ENCODE peak calls at places on chromosomes 12 and 14, in six cellular contexts. X, I, A, M, O and R are unnamed samples.
A peak's percentile ranks its signal among the peaks of the same experiment; 100 is the strongest.

GRCh38 chr12:3732901-3733300 is 20.0 kb downstream of the CRACR2A start:
- DNase-seq in X (no peak), I (no peak), A (no peak), M (no peak), O (no peak), R (no peak)

GRCh38 chr14:31913370-31913769 is 163.7 kb upstream of the ARHGAP5 start:
- DNase-seq in X (no peak), I (no peak), A (no peak), M (no peak), O (no peak), R (no peak)

GRCh38 chr12:105239304-105239703 is 3.3 kb upstream of the APPL2 start:
- DNase-seq in X (no peak), I (no peak), A (no peak), M (no peak), O (no peak), R (no peak)

GRCh38 chr14:100994082-100994481 is 90.6 kb upstream of the RTL1 start:
- DNase-seq in X (no peak), I (no peak), A (peak; percentile 38), M (no peak), O (no peak), R (no peak)

GRCh38 chr12:57603758-57604453 is 718 bp upstream of the DTX3 start:
- DNase-seq in X (peak; percentile 62), I (peak; percentile 21), A (no peak), M (peak; percentile 72), O (no peak), R (peak; percentile 65)

GRCh38 chr14:97407701-97408407 is 610.7 kb downstream of the VRK1 start:
- DNase-seq in X (no peak), I (no peak), A (no peak), M (no peak), O (no peak), R (no peak)

GRCh38 chr12:33671676-33672075 is 232.1 kb upstream of the SYT10 start:
- DNase-seq in X (no peak), I (no peak), A (no peak), M (no peak), O (no peak), R (no peak)

GRCh38 chr12:111368291-111368683 is 608 bp downstream of the PHETA1 start:
- DNase-seq in X (peak; percentile 21), I (no peak), A (peak; percentile 18), M (no peak), O (no peak), R (no peak)

GRCh38 chr14:24171422-24172260 is at the start of gene REC8:
- DNase-seq in X (peak; percentile 95), I (peak; percentile 92), A (peak; percentile 82), M (peak; percentile 72), O (peak; percentile 33), R (peak; percentile 45)

GRCh38 chr12:2119266-2119665 is 66.5 kb downstream of the CACNA1C start:
- DNase-seq in X (no peak), I (no peak), A (no peak), M (no peak), O (no peak), R (no peak)

GRCh38 chr12:22904485-22904884 is 279.5 kb downstream of the ETNK1 start:
- DNase-seq in X (no peak), I (no peak), A (no peak), M (no peak), O (no peak), R (no peak)

GRCh38 chr12:41697161-41697560 is 447.5 kb downstream of the GXYLT1 start:
- DNase-seq in X (no peak), I (no peak), A (no peak), M (no peak), O (no peak), R (no peak)

GRCh38 chr12:14239935-14240872 is 125.3 kb upstream of the ATF7IP start:
- DNase-seq in X (no peak), I (no peak), A (no peak), M (peak; percentile 26), O (no peak), R (no peak)

GRCh38 chr12:49230176-49230575 is 34.7 kb upstream of the TUBA1C start:
- DNase-seq in X (no peak), I (no peak), A (no peak), M (no peak), O (no peak), R (no peak)

GRCh38 chr12:45208604-45209487 is 7.0 kb upstream of the ANO6 start:
- DNase-seq in X (no peak), I (no peak), A (no peak), M (no peak), O (no peak), R (no peak)

GRCh38 chr12:7832059-7832696 is 40.5 kb downstream of the SLC2A14 start:
- DNase-seq in X (no peak), I (peak; percentile 7), A (peak; percentile 58), M (no peak), O (peak; percentile 12), R (no peak)

GRCh38 chr14:70086685-70087379 is 101.9 kb downstream of the SLC8A3 start:
- DNase-seq in X (peak; percentile 59), I (peak; percentile 25), A (peak; percentile 35), M (no peak), O (no peak), R (no peak)

GRCh38 chr14:64891839-64892375 is 12.2 kb upstream of the SPTB start:
- DNase-seq in X (no peak), I (peak; percentile 71), A (peak; percentile 72), M (no peak), O (peak; percentile 15), R (no peak)